ENCODE peak calls at places on chromosomes 12 and 14, in seven cellular contexts. One of them, this sample, is unnamed. For H3K27me3, the result is how much of the 10 kb centered on the place peaks cover.

GRCh38 chr12:54749191-54749818 is 101.1 kb upstream of the DCD start:
- DNase-seq in left ventricle myocardium inferior: no peak
- DNase-seq in GM23338: peak
- DNase-seq in cardiac muscle cell: peak
- DNase-seq in right lobe of liver: no peak
- DNase-seq in tibial nerve: peak
- DNase-seq in lower lobe of right lung: no peak
- DNase-seq in this sample: no peak

GRCh38 chr12:93403988-93404803 is 26.5 kb downstream of the NUDT4 start:
- DNase-seq in left ventricle myocardium inferior: no peak
- DNase-seq in GM23338: no peak
- DNase-seq in cardiac muscle cell: no peak
- DNase-seq in right lobe of liver: no peak
- DNase-seq in tibial nerve: no peak
- DNase-seq in lower lobe of right lung: no peak
- DNase-seq in this sample: no peak

GRCh38 chr12:127284021-127284420 is 982.9 kb upstream of the TMEM132C start:
- DNase-seq in left ventricle myocardium inferior: no peak
- DNase-seq in GM23338: no peak
- DNase-seq in cardiac muscle cell: no peak
- DNase-seq in right lobe of liver: no peak
- DNase-seq in tibial nerve: no peak
- DNase-seq in lower lobe of right lung: no peak
- DNase-seq in this sample: no peak

GRCh38 chr14:59354666-59355065 is 110.5 kb downstream of the GPR135 start:
- DNase-seq in left ventricle myocardium inferior: no peak
- DNase-seq in GM23338: no peak
- DNase-seq in cardiac muscle cell: no peak
- DNase-seq in right lobe of liver: no peak
- DNase-seq in tibial nerve: no peak
- DNase-seq in lower lobe of right lung: no peak
- DNase-seq in this sample: no peak

GRCh38 chr12:5003025-5003666 is 40.5 kb upstream of the KCNA5 start:
- DNase-seq in left ventricle myocardium inferior: peak
- DNase-seq in GM23338: peak
- DNase-seq in cardiac muscle cell: peak
- DNase-seq in right lobe of liver: peak
- DNase-seq in tibial nerve: peak
- DNase-seq in lower lobe of right lung: peak
- DNase-seq in this sample: no peak

GRCh38 chr14:90739318-90740077 is 76.7 kb downstream of the TTC7B start:
- DNase-seq in left ventricle myocardium inferior: no peak
- DNase-seq in GM23338: no peak
- DNase-seq in cardiac muscle cell: no peak
- DNase-seq in right lobe of liver: peak
- DNase-seq in tibial nerve: no peak
- DNase-seq in lower lobe of right lung: no peak
- DNase-seq in this sample: no peak

GRCh38 chr14:59246566-59246965 is 58.1 kb downstream of the DAAM1 start:
- DNase-seq in left ventricle myocardium inferior: no peak
- DNase-seq in GM23338: no peak
- DNase-seq in cardiac muscle cell: no peak
- DNase-seq in right lobe of liver: no peak
- DNase-seq in tibial nerve: no peak
- DNase-seq in lower lobe of right lung: no peak
- DNase-seq in this sample: no peak

GRCh38 chr12:7709969-7710368 is 1.3 kb upstream of the DPPA3 start:
- DNase-seq in left ventricle myocardium inferior: no peak
- DNase-seq in GM23338: peak
- DNase-seq in cardiac muscle cell: peak
- DNase-seq in right lobe of liver: no peak
- DNase-seq in tibial nerve: no peak
- DNase-seq in lower lobe of right lung: no peak
- DNase-seq in this sample: no peak

GRCh38 chr12:72472350-72472749 is 200.2 kb downstream of the TRHDE start:
- DNase-seq in left ventricle myocardium inferior: no peak
- DNase-seq in GM23338: no peak
- DNase-seq in cardiac muscle cell: no peak
- DNase-seq in right lobe of liver: no peak
- DNase-seq in tibial nerve: no peak
- DNase-seq in lower lobe of right lung: no peak
- DNase-seq in this sample: no peak

GRCh38 chr12:62435337-62436163 is 31.1 kb upstream of the MON2 start:
- DNase-seq in left ventricle myocardium inferior: peak
- DNase-seq in GM23338: peak
- DNase-seq in cardiac muscle cell: peak
- DNase-seq in right lobe of liver: peak
- DNase-seq in tibial nerve: peak
- DNase-seq in lower lobe of right lung: peak
- DNase-seq in this sample: no peak

GRCh38 chr14:46279776-46280175 is 371.8 kb downstream of the RPL10L start:
- DNase-seq in left ventricle myocardium inferior: no peak
- DNase-seq in GM23338: no peak
- DNase-seq in cardiac muscle cell: no peak
- DNase-seq in right lobe of liver: no peak
- DNase-seq in tibial nerve: no peak
- DNase-seq in lower lobe of right lung: no peak
- DNase-seq in this sample: no peak

GRCh38 chr12:111761706-111762105 is 5.0 kb upstream of the ALDH2 start:
- DNase-seq in left ventricle myocardium inferior: no peak
- DNase-seq in GM23338: peak
- DNase-seq in cardiac muscle cell: no peak
- DNase-seq in right lobe of liver: no peak
- DNase-seq in tibial nerve: no peak
- DNase-seq in lower lobe of right lung: no peak
- DNase-seq in this sample: no peak

GRCh38 chr14:64702493-64703392 is 1.5 kb upstream of the PLEKHG3 start:
- DNase-seq in left ventricle myocardium inferior: no peak
- DNase-seq in GM23338: peak
- DNase-seq in cardiac muscle cell: peak
- DNase-seq in right lobe of liver: no peak
- DNase-seq in tibial nerve: no peak
- DNase-seq in lower lobe of right lung: peak
- DNase-seq in this sample: no peak

GRCh38 chr12:77256924-77257323 is 191.6 kb upstream of the E2F7 start:
- DNase-seq in left ventricle myocardium inferior: no peak
- DNase-seq in GM23338: no peak
- DNase-seq in cardiac muscle cell: no peak
- DNase-seq in right lobe of liver: no peak
- DNase-seq in tibial nerve: no peak
- DNase-seq in lower lobe of right lung: no peak
- DNase-seq in this sample: no peak

GRCh38 chr12:2794261-2794735 is 472 bp upstream of the FKBP4 start:
- DNase-seq in left ventricle myocardium inferior: no peak
- DNase-seq in GM23338: peak
- DNase-seq in cardiac muscle cell: no peak
- DNase-seq in right lobe of liver: no peak
- DNase-seq in tibial nerve: no peak
- DNase-seq in lower lobe of right lung: peak
- DNase-seq in this sample: no peak

GRCh38 chr14:103398427-103399195 is 13.4 kb downstream of the MARK3 start:
- DNase-seq in left ventricle myocardium inferior: no peak
- DNase-seq in GM23338: no peak
- DNase-seq in cardiac muscle cell: no peak
- DNase-seq in right lobe of liver: no peak
- DNase-seq in tibial nerve: no peak
- DNase-seq in lower lobe of right lung: no peak
- DNase-seq in this sample: no peak

GRCh38 chr12:40870981-40871380 is 178.7 kb downstream of the CNTN1 start:
- DNase-seq in left ventricle myocardium inferior: no peak
- DNase-seq in GM23338: no peak
- DNase-seq in cardiac muscle cell: no peak
- DNase-seq in right lobe of liver: no peak
- DNase-seq in tibial nerve: no peak
- DNase-seq in lower lobe of right lung: no peak
- DNase-seq in this sample: no peak

GRCh38 chr14:105065280-105066228 is at the start of gene GPR132:
- DNase-seq in left ventricle myocardium inferior: peak
- DNase-seq in GM23338: no peak
- DNase-seq in cardiac muscle cell: peak
- DNase-seq in right lobe of liver: peak
- DNase-seq in tibial nerve: no peak
- DNase-seq in lower lobe of right lung: peak
- DNase-seq in this sample: peak

GRCh38 chr12:47745485-47746041 is 13.1 kb downstream of the RAPGEF3 start:
- DNase-seq in left ventricle myocardium inferior: peak
- DNase-seq in GM23338: no peak
- DNase-seq in cardiac muscle cell: no peak
- DNase-seq in right lobe of liver: no peak
- DNase-seq in tibial nerve: no peak
- DNase-seq in lower lobe of right lung: no peak
- DNase-seq in this sample: no peak
- H3K27me3 ChIP-seq in left ventricle myocardium inferior: under half
- H3K27me3 ChIP-seq in GM23338: under half
- H3K27me3 ChIP-seq in cardiac muscle cell: under half
- H3K27me3 ChIP-seq in right lobe of liver: under half
- H3K27me3 ChIP-seq in tibial nerve: under half
- H3K27me3 ChIP-seq in lower lobe of right lung: under half
- H3K27me3 ChIP-seq in this sample: under half

DNA sequence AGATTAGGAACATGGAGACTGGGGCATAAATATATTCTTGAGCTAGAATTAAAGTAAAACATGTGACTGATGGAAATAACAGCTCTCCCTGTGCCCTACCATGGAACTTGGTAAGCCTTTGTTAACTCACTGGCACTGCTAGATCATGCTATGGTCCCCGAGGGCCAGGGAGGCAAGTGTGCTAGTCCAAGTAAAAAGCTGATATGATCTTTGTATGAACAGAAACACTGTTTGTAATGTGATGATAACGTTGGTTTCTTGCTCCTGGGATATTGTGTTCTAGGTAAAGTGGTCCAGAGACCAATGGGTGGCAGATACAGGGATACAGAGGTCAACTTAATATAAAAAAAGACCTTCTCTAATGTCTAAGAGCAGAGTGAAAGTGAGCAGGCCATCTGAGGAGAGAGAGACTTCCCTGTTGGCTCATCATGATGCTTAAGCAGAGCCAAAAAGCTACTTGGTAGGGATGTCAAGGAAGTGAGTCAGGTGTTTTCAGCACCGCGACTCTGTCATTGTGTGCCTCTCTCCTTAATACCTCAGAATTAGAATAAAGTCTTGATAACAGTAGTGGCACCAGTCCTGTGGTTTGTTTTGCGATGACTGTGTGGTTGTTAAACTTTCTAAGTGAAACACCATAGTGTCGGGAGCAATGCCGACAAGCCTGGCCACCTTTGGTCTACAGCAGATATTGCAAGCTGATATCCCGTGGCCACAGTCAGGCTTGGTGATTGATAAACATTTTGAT is 27.7 kb downstream of the BICD1 start:
- DNase-seq in left ventricle myocardium inferior: no peak
- DNase-seq in GM23338: peak
- DNase-seq in cardiac muscle cell: no peak
- DNase-seq in right lobe of liver: no peak
- DNase-seq in tibial nerve: no peak
- DNase-seq in lower lobe of right lung: no peak
- DNase-seq in this sample: no peak
- TF ChIP-seq CTCF in left ventricle myocardium inferior: no peak
- TF ChIP-seq CTCF in GM23338: peak
- TF ChIP-seq CTCF in cardiac muscle cell: no peak
- TF ChIP-seq CTCF in right lobe of liver: no peak
- TF ChIP-seq CTCF in tibial nerve: no peak
- TF ChIP-seq CTCF in lower lobe of right lung: no peak
- TF ChIP-seq CTCF in this sample: no peak

GRCh38 chr14:76376878-76377523 is 1.1 kb downstream of the ESRRB start:
- DNase-seq in left ventricle myocardium inferior: no peak
- DNase-seq in GM23338: no peak
- DNase-seq in cardiac muscle cell: peak
- DNase-seq in right lobe of liver: no peak
- DNase-seq in tibial nerve: no peak
- DNase-seq in lower lobe of right lung: no peak
- DNase-seq in this sample: no peak
- H3K27me3 ChIP-seq in left ventricle myocardium inferior: half or more
- H3K27me3 ChIP-seq in GM23338: half or more
- H3K27me3 ChIP-seq in cardiac muscle cell: half or more
- H3K27me3 ChIP-seq in right lobe of liver: under half
- H3K27me3 ChIP-seq in tibial nerve: half or more
- H3K27me3 ChIP-seq in lower lobe of right lung: half or more
- H3K27me3 ChIP-seq in this sample: under half

GRCh38 chr14:38851109-38851508 is 251.9 kb downstream of the SEC23A start:
- DNase-seq in left ventricle myocardium inferior: no peak
- DNase-seq in GM23338: no peak
- DNase-seq in cardiac muscle cell: no peak
- DNase-seq in right lobe of liver: no peak
- DNase-seq in tibial nerve: no peak
- DNase-seq in lower lobe of right lung: no peak
- DNase-seq in this sample: no peak
- TF ChIP-seq CTCF in left ventricle myocardium inferior: no peak
- TF ChIP-seq CTCF in GM23338: no peak
- TF ChIP-seq CTCF in cardiac muscle cell: no peak
- TF ChIP-seq CTCF in right lobe of liver: no peak
- TF ChIP-seq CTCF in tibial nerve: no peak
- TF ChIP-seq CTCF in lower lobe of right lung: no peak
- TF ChIP-seq CTCF in this sample: no peak

GRCh38 chr12:65821336-65821735 is 2.9 kb upstream of the HMGA2 start:
- DNase-seq in left ventricle myocardium inferior: no peak
- DNase-seq in GM23338: no peak
- DNase-seq in cardiac muscle cell: no peak
- DNase-seq in right lobe of liver: no peak
- DNase-seq in tibial nerve: no peak
- DNase-seq in lower lobe of right lung: no peak
- DNase-seq in this sample: no peak
- H3K27me3 ChIP-seq in left ventricle myocardium inferior: half or more
- H3K27me3 ChIP-seq in GM23338: under half
- H3K27me3 ChIP-seq in cardiac muscle cell: under half
- H3K27me3 ChIP-seq in right lobe of liver: under half
- H3K27me3 ChIP-seq in tibial nerve: half or more
- H3K27me3 ChIP-seq in lower lobe of right lung: half or more
- H3K27me3 ChIP-seq in this sample: under half

DNA sequence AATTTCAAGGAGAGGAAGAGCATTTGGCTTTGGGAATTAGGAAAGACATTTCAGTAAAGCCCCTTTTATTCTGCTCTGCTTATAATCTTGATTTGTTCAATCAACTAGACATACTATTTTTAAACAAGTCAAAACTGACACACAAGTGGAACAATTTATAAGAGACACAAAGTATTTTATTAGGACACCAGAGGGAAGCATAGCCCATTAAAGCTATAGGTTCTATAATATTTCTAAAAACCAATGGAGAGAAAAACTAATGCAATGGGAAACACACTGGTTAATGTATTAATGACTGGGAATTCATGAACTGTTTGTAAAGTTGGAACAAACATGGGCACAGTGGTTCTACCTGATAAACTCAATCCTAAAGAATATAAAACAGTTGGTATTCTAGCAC is 15.3 kb upstream of the CERS5 start:
- DNase-seq in left ventricle myocardium inferior: no peak
- DNase-seq in GM23338: no peak
- DNase-seq in cardiac muscle cell: no peak
- DNase-seq in right lobe of liver: no peak
- DNase-seq in tibial nerve: no peak
- DNase-seq in lower lobe of right lung: no peak
- DNase-seq in this sample: no peak
- TF ChIP-seq CTCF in left ventricle myocardium inferior: peak
- TF ChIP-seq CTCF in GM23338: no peak
- TF ChIP-seq CTCF in cardiac muscle cell: no peak
- TF ChIP-seq CTCF in right lobe of liver: no peak
- TF ChIP-seq CTCF in tibial nerve: no peak
- TF ChIP-seq CTCF in lower lobe of right lung: no peak
- TF ChIP-seq CTCF in this sample: peak